ENCODE peak calls at places on chromosomes 16 and 17, in four cellular contexts. T, C, W and H are unnamed samples.

GRCh38 chr17:14381606-14382005 is 80.7 kb downstream of the HS3ST3B1 start:
- DNase-seq in T (no peak), C (no peak), W (no peak), H (no peak)

GRCh38 chr17:58666858-58667267 is 25.0 kb downstream of the TEX14 start:
- DNase-seq in T (no peak), C (peak), W (peak), H (no peak)

GRCh38 chr17:49624896-49625295 is 49.2 kb downstream of the NXPH3 start:
- DNase-seq in T (no peak), C (peak), W (no peak), H (no peak)

GRCh38 chr17:38338535-38338934 is 5.2 kb downstream of the GPR179 start:
- DNase-seq in T (no peak), C (no peak), W (no peak), H (no peak)

GRCh38 chr17:57916925-57917858 is 38.0 kb downstream of the CUEDC1 start:
- DNase-seq in T (no peak), C (no peak), W (peak), H (peak)

GRCh38 chr16:25395528-25395927 is 137.9 kb upstream of the ZKSCAN2 start:
- DNase-seq in T (no peak), C (no peak), W (no peak), H (no peak)

GRCh38 chr16:57916735-57917450 is 54.0 kb downstream of the CNGB1 start:
- DNase-seq in T (no peak), C (peak), W (peak), H (no peak)

GRCh38 chr16:79970551-79971236 is 370.2 kb upstream of the MAF start:
- DNase-seq in T (no peak), C (no peak), W (peak), H (no peak)

GRCh38 chr16:20611975-20612471 is 35.9 kb upstream of the ACSM2B start:
- DNase-seq in T (no peak), C (no peak), W (no peak), H (no peak)

GRCh38 chr16:35102780-35103403 is 1643.5 kb downstream of the TP53TG3F start:
- DNase-seq in T (peak), C (no peak), W (peak), H (peak)

GRCh38 chr16:62963846-62964245 is 927.6 kb upstream of the CDH8 start:
- DNase-seq in T (peak), C (no peak), W (no peak), H (no peak)

GRCh38 chr17:1484060-1484535 is 8.4 kb downstream of the MYO1C start:
- DNase-seq in T (no peak), C (no peak), W (no peak), H (no peak)
- H3K4me2 ChIP-seq in T (peak), C (peak), W (peak), H (peak)

GRCh38 chr16:27972500-27972899 is 91.0 kb downstream of the GSG1L start:
- DNase-seq in T (peak), C (peak), W (peak), H (peak)
- TF ChIP-seq SMC3 in T (peak), C (peak), W (peak), H (peak)

DNA sequence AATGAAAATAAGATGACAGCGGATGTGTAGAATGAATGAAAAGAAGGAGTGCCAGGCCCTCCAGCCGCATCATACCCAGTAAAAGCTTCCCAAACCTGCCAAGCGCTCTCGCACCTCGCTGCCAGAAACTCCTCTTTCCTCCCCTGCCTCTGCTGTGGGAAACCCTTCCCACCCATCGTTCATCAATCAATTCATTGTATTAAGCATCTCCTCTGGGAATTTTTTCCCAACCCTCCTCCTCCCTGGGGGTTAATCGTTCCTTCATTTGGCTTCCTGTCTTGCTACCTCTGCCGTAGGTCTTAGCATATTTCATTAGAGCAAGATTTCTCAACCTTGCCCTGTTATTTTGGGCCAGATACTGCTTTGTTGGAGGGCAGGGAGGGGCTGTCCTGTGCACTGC is 93.2 kb upstream of the CRHR1 start:
- DNase-seq in T (no peak), C (no peak), W (no peak), H (no peak)
- H3K4me2 ChIP-seq in T (no peak), C (no peak), W (no peak), H (no peak)

GRCh38 chr17:6914711-6915110 is 81.1 kb upstream of the ALOX12 start:
- DNase-seq in T (no peak), C (peak), W (no peak), H (no peak)
- TF ChIP-seq SMC3 in T (no peak), C (no peak), W (no peak), H (no peak)

DNA sequence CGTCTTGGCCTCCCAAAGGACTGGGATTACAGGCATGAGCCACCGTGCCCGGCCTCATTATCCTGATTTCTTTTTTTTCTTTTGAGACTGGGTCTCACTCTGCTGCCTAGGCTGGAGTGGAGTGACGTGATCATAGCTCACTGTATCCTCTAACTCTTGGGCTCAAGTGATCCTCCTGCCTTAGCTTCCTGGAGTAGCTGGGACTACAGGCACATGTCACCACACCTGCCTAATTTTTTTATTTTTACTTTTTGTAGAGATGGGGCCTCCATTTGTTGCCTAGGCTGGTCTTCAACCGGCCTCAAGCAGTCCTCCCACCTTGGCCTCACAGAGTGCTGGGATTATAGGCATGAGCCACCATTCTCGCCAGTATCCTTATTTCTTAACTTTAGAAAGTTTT is 3.5 kb downstream of the TENT4B start:
- DNase-seq in T (no peak), C (no peak), W (no peak), H (no peak)
- H3K4me2 ChIP-seq in T (no peak), C (no peak), W (peak), H (peak)

DNA sequence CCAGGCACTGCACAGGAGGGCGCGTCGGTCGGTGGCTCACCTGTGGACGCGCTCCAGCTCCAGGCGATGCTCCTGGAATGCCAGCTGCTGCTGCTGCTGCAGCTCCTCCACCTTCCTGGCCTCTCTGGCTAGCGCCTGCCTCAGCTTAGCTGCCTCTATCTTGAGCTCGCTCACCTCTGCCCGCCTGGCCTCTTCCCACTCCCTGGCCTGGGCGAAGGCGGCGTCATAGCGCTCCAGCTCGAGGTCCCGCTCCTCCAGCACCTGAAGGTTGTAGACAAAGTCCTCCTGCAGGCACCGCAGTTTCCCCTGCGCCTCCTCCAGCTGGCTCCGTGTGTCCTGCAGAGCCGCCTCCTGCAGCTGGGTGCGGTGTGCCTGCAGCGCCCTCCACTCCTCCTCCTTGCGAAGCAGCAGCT is 11.1 kb downstream of the CCDC57 start:
- DNase-seq in T (peak), C (no peak), W (no peak), H (no peak)
- TF ChIP-seq SMC3 in T (no peak), C (no peak), W (no peak), H (no peak)

GRCh38 chr16:85248857-85249256 is 136.6 kb upstream of the CIBAR2 start:
- DNase-seq in T (no peak), C (no peak), W (no peak), H (no peak)
- H3K4me2 ChIP-seq in T (no peak), C (no peak), W (no peak), H (no peak)

GRCh38 chr16:55398683-55399230 is 74.8 kb downstream of the IRX6 start:
- DNase-seq in T (no peak), C (no peak), W (no peak), H (no peak)
- TF ChIP-seq SMC3 in T (no peak), C (no peak), W (no peak), H (no peak)

GRCh38 chr17:68790931-68791330 is 164.3 kb downstream of the ABCA8 start:
- DNase-seq in T (no peak), C (no peak), W (no peak), H (no peak)
- H3K4me2 ChIP-seq in T (no peak), C (no peak), W (no peak), H (no peak)

GRCh38 chr17:34517406-34517805 is 62.0 kb upstream of the TMEM132E start:
- DNase-seq in T (no peak), C (no peak), W (no peak), H (no peak)

GRCh38 chr17:34519286-34519685 is 60.1 kb upstream of the TMEM132E start:
- DNase-seq in T (peak), C (no peak), W (peak), H (peak)
- TF ChIP-seq SMC3 in T (peak), C (no peak), W (peak), H (no peak)